ENCODE peak calls at places on chromosomes 7 and 10, in nine cellular contexts. V, H, B, Z, X, C, N, I and Y are unnamed samples.

GRCh38 chr7:18936265-18936664 is 181.2 kb downstream of the TWIST1 start:
- DNase-seq in X (no peak), V (no peak), Z (no peak), B (no peak), C (no peak), I (no peak), H (no peak), N (no peak), Y (no peak)

GRCh38 chr10:42951486-42952251 is 125.2 kb upstream of the RET start:
- DNase-seq in I (no peak), C (no peak), B (peak; percentile 56), Z (no peak), H (peak; percentile 86), V (peak; percentile 40), N (peak; percentile 84), X (peak; percentile 83), Y (no peak)

GRCh38 chr10:30346135-30346534 is 2.9 kb downstream of the MTPAP start:
- DNase-seq in N (no peak), B (no peak), Z (no peak), I (no peak), C (no peak), H (no peak), X (no peak), V (no peak), Y (no peak)

GRCh38 chr10:96850825-96851224 is 18.7 kb downstream of the LCOR start:
- DNase-seq in Z (no peak), H (no peak), C (no peak), V (peak; percentile 89), X (no peak), I (peak; percentile 89), B (no peak), N (no peak), Y (no peak)

GRCh38 chr7:356087-356486 is 66.1 kb downstream of the FOXL3 start:
- DNase-seq in Z (no peak), V (no peak), I (no peak), B (no peak), H (no peak), C (no peak), N (no peak), X (no peak), Y (no peak)

GRCh38 chr7:26485421-26486019 is 193.9 kb downstream of the SNX10 start:
- DNase-seq in V (no peak), B (peak; percentile 70), C (no peak), I (no peak), Z (no peak), X (no peak), N (no peak), H (no peak), Y (no peak)

GRCh38 chr7:72444023-72444776 is 32.1 kb upstream of the CALN1 start:
- DNase-seq in Z (no peak), V (no peak), H (no peak), N (no peak), X (no peak), B (no peak), I (no peak), C (no peak), Y (no peak)

GRCh38 chr10:121237718-121238117 is 360.5 kb downstream of the FGFR2 start:
- DNase-seq in C (no peak), I (no peak), X (no peak), Z (no peak), B (no peak), N (no peak), V (no peak), H (no peak), Y (no peak)

GRCh38 chr7:31370610-31371009 is 30.1 kb upstream of the NEUROD6 start:
- DNase-seq in V (no peak), I (no peak), H (no peak), N (no peak), Z (no peak), C (no peak), X (no peak), B (no peak), Y (no peak)

GRCh38 chr7:53218730-53219504 is 183.5 kb downstream of the POM121L12 start:
- DNase-seq in B (no peak), N (no peak), C (no peak), X (peak; percentile 57), V (no peak), Z (no peak), H (no peak), I (peak; percentile 2), Y (no peak)

GRCh38 chr7:107768263-107768662 is 24.3 kb downstream of the CBLL1 start:
- DNase-seq in H (no peak), B (no peak), N (no peak), I (no peak), X (no peak), C (no peak), Z (no peak), V (no peak), Y (peak; percentile 50)

GRCh38 chr7:23065974-23066373 is 39.6 kb upstream of the KLHL7 start:
- DNase-seq in I (no peak), Z (no peak), N (no peak), H (no peak), B (no peak), V (peak; percentile 34), X (no peak), C (no peak), Y (no peak)

GRCh38 chr7:102215281-102215680 is 71.4 kb upstream of the SH2B2 start:
- DNase-seq in X (no peak), N (no peak), I (no peak), V (no peak), C (no peak), H (no peak), B (peak; percentile 47), Z (no peak), Y (no peak)

GRCh38 chr7:39978252-39978934 is 28.3 kb downstream of the CDK13 start:
- DNase-seq in I (no peak), H (no peak), V (no peak), X (no peak), C (no peak), B (no peak), Z (no peak), N (no peak), Y (no peak)

GRCh38 chr10:17652585-17652984 is 8.6 kb downstream of the STAM start:
- DNase-seq in H (no peak), X (no peak), I (no peak), B (no peak), C (no peak), V (no peak), Z (no peak), N (no peak), Y (no peak)

GRCh38 chr10:43369921-43370320 is 1.5 kb upstream of the FXYD4 start:
- DNase-seq in I (no peak), C (no peak), B (no peak), V (no peak), Z (no peak), X (no peak), H (no peak), N (no peak), Y (no peak)

GRCh38 chr7:116311262-116311661 is 100.9 kb downstream of the TES start:
- DNase-seq in C (no peak), Z (no peak), H (no peak), X (no peak), I (no peak), N (no peak), V (no peak), B (no peak), Y (no peak)

GRCh38 chr7:116616555-116617059 is 55.4 kb upstream of the MET start:
- DNase-seq in C (no peak), H (no peak), V (peak; percentile 67), B (no peak), X (no peak), Z (no peak), N (no peak), I (peak; percentile 58), Y (no peak)